ENCODE peak calls at places on chromosomes 4 and X, in seven cellular contexts. X is colonic mucosa, D is SK-N-SH, N is heart left ventricle, C is mesendoderm, F is bronchial epithelial cell, E is suprapubic skin. M is an unnamed sample.

GRCh38 chrX:44828008-44828605 is 15.7 kb upstream of the DUSP21 start:
- DNase-seq in C (no peak), X (no peak), F (peak; percentile 91), D (no peak), N (no peak), E (no peak), M (no peak)

GRCh38 chr4:3439391-3439790 is 2.4 kb upstream of the HGFAC start:
- DNase-seq in C (no peak), F (no peak), D (no peak), N (no peak), X (no peak), E (no peak), M (no peak)

GRCh38 chr4:112523008-112523440 is 7.0 kb upstream of the NEUROG2 start:
- DNase-seq in E (no peak), F (no peak), C (peak; percentile 82), X (no peak), N (no peak), D (no peak), M (no peak)

GRCh38 chrX:110418220-110418856 is 59.7 kb downstream of the RTL9 start:
- DNase-seq in F (peak; percentile 53), C (peak; percentile 74), D (peak; percentile 22), E (no peak), N (no peak), X (no peak), M (no peak)

GRCh38 chrX:7088968-7089615 is 58.4 kb upstream of the STS start:
- DNase-seq in F (no peak), E (no peak), D (no peak), X (no peak), N (no peak), C (peak; percentile 79), M (no peak)

GRCh38 chr4:86496094-86497060 is 97.7 kb upstream of the PTPN13 start:
- DNase-seq in N (no peak), C (peak; percentile 41), X (peak; percentile 32), E (no peak), F (peak; percentile 81), D (peak; percentile 52), M (no peak)

GRCh38 chr4:37794046-37794445 is 32.4 kb upstream of the PGM2 start:
- DNase-seq in C (no peak), E (no peak), D (no peak), X (no peak), F (no peak), N (peak; percentile 34), M (no peak)

GRCh38 chr4:168656946-168657473 is 160.2 kb downstream of the PALLD start:
- DNase-seq in X (no peak), F (no peak), C (no peak), N (no peak), D (no peak), E (no peak), M (no peak)

GRCh38 chr4:8285143-8285975 is 15.8 kb downstream of the HTRA3 start:
- DNase-seq in F (no peak), N (peak; percentile 42), E (no peak), X (no peak), C (no peak), D (no peak), M (no peak)

GRCh38 chr4:159105063-159105414 is 2.2 kb downstream of the RAPGEF2 start:
- DNase-seq in C (peak; percentile 37), N (no peak), X (no peak), D (no peak), F (peak; percentile 74), E (no peak), M (no peak)

GRCh38 chr4:2350982-2351381 is 67.5 kb downstream of the ZFYVE28 start:
- DNase-seq in N (no peak), C (no peak), D (no peak), F (no peak), E (peak; percentile 59), X (no peak), M (no peak)

DNA sequence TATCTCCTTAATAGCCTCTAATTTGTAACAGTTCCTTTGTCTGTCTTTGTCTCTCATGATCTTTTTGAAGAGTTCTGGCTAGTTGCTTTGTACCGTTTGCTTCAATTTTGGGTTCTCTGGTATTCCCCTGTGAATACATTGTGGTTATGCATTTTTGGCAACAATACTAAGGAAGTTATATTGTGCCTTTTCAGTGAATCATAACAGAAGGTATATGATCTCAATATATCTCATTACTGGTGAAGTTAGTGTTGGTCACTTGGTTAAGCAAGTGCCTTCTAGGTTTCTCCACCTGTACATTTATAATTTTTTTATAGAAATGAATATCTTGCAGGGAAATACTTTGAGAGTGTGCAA is 48.6 kb downstream of the DCLK2 start:
- DNase-seq in D (no peak), F (peak; percentile 85), E (no peak), X (no peak), C (no peak), N (no peak), M (no peak)
- H3K4me3 ChIP-seq in D (no peak overlapping the region), F (no peak overlapping the region), E (no peak overlapping the region), X (no peak overlapping the region), C (no peak overlapping the region), N (no peak overlapping the region), M (no peak overlapping the region)

GRCh38 chrX:118755633-118756032 is 28.2 kb downstream of the IL13RA1 start:
- DNase-seq in C (no peak), N (no peak), F (no peak), X (no peak), E (no peak), D (no peak), M (no peak)

GRCh38 chrX:118756111-118756510 is 28.7 kb downstream of the IL13RA1 start:
- DNase-seq in E (no peak), F (peak; percentile 37), D (no peak), N (no peak), C (no peak), X (no peak), M (no peak)

GRCh38 chrX:118751950-118752783 is 24.8 kb downstream of the IL13RA1 start:
- DNase-seq in C (no peak), X (no peak), N (no peak), D (no peak), E (no peak), F (peak; percentile 84), M (no peak)
- H3K4me3 ChIP-seq in C (no peak overlapping the region), X (no peak overlapping the region), N (no peak overlapping the region), D (no peak overlapping the region), E (no peak overlapping the region), F (no peak overlapping the region), M (no peak overlapping the region)

GRCh38 chr4:176064539-176064938 is 1.1 kb upstream of the WDR17 start:
- DNase-seq in D (no peak), C (no peak), N (no peak), E (no peak), X (no peak), F (no peak), M (no peak)

GRCh38 chr4:176065365-176066249 is at the start of gene WDR17:
- DNase-seq in E (peak; percentile 86), C (peak; percentile 99), F (peak; percentile 54), X (peak; percentile 86), N (peak; percentile 84), D (peak; percentile 97), M (no peak)

GRCh38 chr4:176063718-176064117 is 1.9 kb upstream of the WDR17 start:
- DNase-seq in C (no peak), X (no peak), D (no peak), N (no peak), F (no peak), E (no peak), M (no peak)

DNA sequence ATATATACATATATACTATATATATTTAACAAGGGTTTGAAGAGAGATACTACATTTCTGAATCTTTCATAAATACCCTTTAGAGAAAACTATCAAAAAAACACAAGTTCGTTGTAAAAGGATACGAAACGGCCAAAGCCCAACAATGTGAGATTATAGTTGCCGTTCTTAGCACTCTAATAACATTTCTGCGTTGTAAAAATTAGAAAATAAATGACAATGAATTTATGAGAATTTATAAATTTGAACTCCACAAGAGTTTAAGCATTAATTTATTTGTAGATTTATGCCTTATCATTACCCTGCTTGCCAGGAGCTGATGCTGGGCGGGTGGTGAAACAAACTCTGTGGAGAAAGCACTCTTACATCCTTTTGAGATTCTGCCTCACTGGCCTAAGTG is 1.1 kb downstream of the WDR17 start:
- DNase-seq in F (no peak), C (no peak), D (no peak), X (no peak), N (no peak), E (no peak), M (no peak)
- H3K4me3 ChIP-seq in F (no peak overlapping the region), C (no peak overlapping the region), D (no peak overlapping the region), X (no peak overlapping the region), N (peak overlapping the region; percentile 54), E (peak overlapping the region; percentile 64), M (no peak overlapping the region)

DNA sequence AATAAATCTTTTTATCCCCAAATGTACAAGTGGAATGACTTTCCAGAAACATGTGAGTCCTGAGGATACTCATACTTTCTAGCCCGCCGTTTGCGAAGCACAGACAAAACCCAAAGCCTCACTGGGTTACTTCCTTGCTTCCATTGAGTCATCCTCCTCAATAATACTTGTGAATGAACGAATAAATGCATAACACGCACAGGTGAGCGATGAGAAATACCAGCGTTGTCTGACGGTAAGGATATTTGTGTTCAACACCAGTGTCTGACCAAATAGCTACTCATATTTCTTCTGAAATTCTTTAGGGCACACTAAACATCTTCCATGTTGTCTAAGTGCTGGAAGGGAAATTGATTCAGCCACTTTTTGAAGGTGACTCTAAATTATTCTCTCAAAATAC is 36.0 kb downstream of the CCNG2 start:
- DNase-seq in F (no peak), N (no peak), C (no peak), E (no peak), D (no peak), X (no peak), M (no peak)
- H3K4me3 ChIP-seq in F (no peak overlapping the region), N (no peak overlapping the region), C (no peak overlapping the region), E (no peak overlapping the region), D (no peak overlapping the region), X (no peak overlapping the region), M (no peak overlapping the region)

DNA sequence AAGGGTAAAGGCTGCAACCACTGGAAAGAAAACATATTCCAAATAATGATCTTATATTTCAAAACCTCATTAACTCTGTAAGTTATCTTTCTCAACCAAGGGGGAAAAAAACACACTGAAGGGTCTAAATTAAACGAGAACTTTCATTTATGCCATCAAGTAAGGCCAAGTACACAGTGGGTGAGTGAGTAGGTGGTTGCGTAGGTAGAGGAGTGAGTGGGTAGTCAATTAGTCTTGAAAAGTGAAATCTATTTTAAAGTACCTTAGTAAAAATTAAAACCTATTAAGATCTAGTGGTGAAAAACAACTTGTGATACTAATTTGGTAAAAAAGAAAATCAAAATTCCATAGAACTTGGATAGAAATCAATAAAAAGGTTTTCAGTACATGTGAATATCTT is 3.5 kb downstream of the CASK start:
- DNase-seq in N (no peak), F (no peak), D (no peak), X (no peak), C (no peak), E (no peak), M (no peak)
- H3K4me3 ChIP-seq in N (no peak overlapping the region), F (no peak overlapping the region), D (no peak overlapping the region), X (no peak overlapping the region), C (no peak overlapping the region), E (no peak overlapping the region), M (no peak overlapping the region)

DNA sequence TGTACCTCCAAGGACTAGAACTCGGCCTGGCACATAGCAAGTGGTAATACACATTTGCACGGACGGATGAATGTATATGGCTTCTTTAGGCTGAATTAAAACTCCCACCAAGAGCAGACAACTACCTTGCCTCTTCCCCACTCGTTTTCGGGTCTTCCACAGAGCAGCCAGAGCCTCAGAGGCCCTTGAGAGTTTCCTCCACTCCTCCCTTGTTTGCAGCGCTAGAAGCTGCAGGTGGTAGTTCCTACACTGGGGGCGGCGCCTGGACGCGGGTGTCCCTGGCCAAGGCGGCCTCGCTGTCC is 10.2 kb upstream of the INTU start:
- DNase-seq in X (no peak), N (no peak), D (no peak), C (no peak), F (peak; percentile 29), E (no peak), M (no peak)
- H3K4me3 ChIP-seq in X (peak overlapping the region; percentile 45), N (peak overlapping the region; percentile 48), D (peak overlapping the region; percentile 54), C (no peak overlapping the region), F (peak overlapping the region; percentile 66), E (peak overlapping the region; percentile 57), M (peak overlapping the region; percentile 13)